ENCODE peak calls at places on chromosomes 16 and 17, in four cellular contexts. I is HepG2, C is heart left ventricle, B is cardiac muscle cell. W is an unnamed sample. For H3K4me1, the result is how much of the 10 kb centered on the place peaks cover.

GRCh38 chr17:82424001-82424862 is 5.8 kb upstream of the OGFOD3 start:
- DNase-seq in I (peak), B (peak), C (no peak), W (peak)

GRCh38 chr17:15456972-15457722 is 10.3 kb downstream of the CDRT4 start:
- DNase-seq in C (peak), I (peak), B (no peak), W (peak)

GRCh38 chr16:228151-228855 is 946 bp downstream of the LUC7L start:
- DNase-seq in C (no peak), B (peak), I (peak), W (no peak)

GRCh38 chr16:1037023-1037933 is 35.3 kb upstream of the SSTR5 start:
- DNase-seq in C (no peak), I (no peak), B (no peak), W (peak)

GRCh38 chr17:50144845-50145531 is 5.5 kb downstream of the PPP1R9B start:
- DNase-seq in C (no peak), I (no peak), B (no peak), W (peak)

GRCh38 chr17:21177854-21178600 is 35.9 kb downstream of the TMEM11 start:
- DNase-seq in B (no peak), C (peak), I (no peak), W (no peak)

GRCh38 chr17:42281571-42282096 is 5.4 kb upstream of the STAT5B start:
- DNase-seq in C (no peak), I (no peak), B (no peak), W (no peak)

GRCh38 chr17:78325076-78325712 is 34.7 kb downstream of the SOCS3 start:
- DNase-seq in B (no peak), C (peak), I (no peak), W (peak)

GRCh38 chr17:57941384-57942370 is 13.5 kb downstream of the CUEDC1 start:
- DNase-seq in I (no peak), B (no peak), C (no peak), W (no peak)

GRCh38 chr17:30954046-30954805 is 16.6 kb upstream of the RNF135 start:
- DNase-seq in I (no peak), B (no peak), C (no peak), W (peak)

GRCh38 chr16:72042157-72042660 is 12.1 kb upstream of the HP start:
- DNase-seq in B (peak), C (no peak), I (peak), W (no peak)

GRCh38 chr16:24668481-24669001 is 60.9 kb upstream of the TNRC6A start:
- DNase-seq in I (no peak), B (no peak), C (no peak), W (peak)

GRCh38 chr17:29766796-29767327 is 144.2 kb upstream of the CORO6 start:
- DNase-seq in B (no peak), C (no peak), I (no peak), W (no peak)

GRCh38 chr16:56041556-56042140 is 149.6 kb upstream of the GNAO1 start:
- DNase-seq in I (peak), B (peak), C (peak), W (peak)

GRCh38 chr16:65376601-65377000 is 254.7 kb upstream of the CDH11 start:
- DNase-seq in B (no peak), I (no peak), C (no peak), W (no peak)

GRCh38 chr16:11211977-11212818 is 43.8 kb downstream of the SOCS1 start:
- DNase-seq in B (no peak), C (no peak), I (no peak), W (no peak)

GRCh38 chr16:17454331-17454730 is 16.4 kb downstream of the XYLT1 start:
- DNase-seq in B (no peak), C (no peak), I (no peak), W (no peak)

GRCh38 chr16:78553268-78554044 is 454.0 kb downstream of the WWOX start:
- DNase-seq in I (no peak), B (no peak), C (no peak), W (no peak)

GRCh38 chr17:41695134-41695661 is 6.5 kb downstream of the EIF1 start:
- DNase-seq in B (no peak), C (no peak), I (no peak), W (no peak)

GRCh38 chr17:539048-539447 is 175.6 kb downstream of the VPS53 start:
- DNase-seq in C (no peak), I (no peak), B (no peak), W (no peak)

GRCh38 chr17:46949291-46950174 is 26.6 kb downstream of the GOSR2 start:
- DNase-seq in C (no peak), I (no peak), B (no peak), W (no peak)

DNA sequence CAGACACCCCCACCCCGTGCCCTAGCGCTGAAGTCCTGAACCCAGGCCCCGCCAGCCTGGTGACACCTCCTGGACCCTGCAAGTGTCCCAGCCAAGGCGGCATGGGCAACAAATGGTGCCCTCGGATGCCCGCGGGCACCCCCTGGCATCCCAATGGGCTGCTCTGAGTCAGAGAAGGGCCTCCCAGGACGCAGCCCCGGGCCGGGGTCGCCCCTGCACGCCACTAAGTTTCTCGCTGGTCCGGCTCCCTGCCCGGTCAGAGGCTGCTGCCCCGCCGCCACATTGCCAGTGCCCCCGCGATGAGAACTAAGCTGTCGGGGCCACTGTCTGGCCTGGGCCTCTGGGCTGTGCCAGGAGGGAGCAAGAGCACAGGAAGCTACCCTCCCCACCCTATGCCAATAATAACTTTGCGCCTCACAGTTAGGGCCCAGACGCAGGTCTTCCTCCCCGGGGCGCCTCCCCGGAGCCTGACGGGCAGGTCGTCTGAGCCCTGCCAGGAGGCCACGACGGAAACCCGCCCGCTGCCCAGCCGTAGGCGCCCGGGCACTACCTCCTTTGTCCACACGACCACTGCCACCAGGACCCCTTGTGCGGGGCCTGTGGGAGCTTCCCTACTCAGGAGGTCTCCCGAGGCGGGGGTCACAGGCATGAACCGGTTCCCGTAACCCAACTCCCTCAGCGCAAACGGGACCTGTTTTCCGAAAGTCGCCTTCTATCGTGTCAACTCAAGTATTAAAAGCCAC is 1.4 kb downstream of the ZFPM1 start:
- DNase-seq in B (peak), C (no peak), I (no peak), W (no peak)
- H3K4me1 ChIP-seq in B (under half), C (under half), I (under half), W (under half)

GRCh38 chr17:27485711-27486495 is 29.7 kb downstream of the KSR1 start:
- DNase-seq in C (no peak), I (no peak), B (no peak), W (no peak)
- H3K4me1 ChIP-seq in C (under half), I (under half), B (under half), W (under half)

DNA sequence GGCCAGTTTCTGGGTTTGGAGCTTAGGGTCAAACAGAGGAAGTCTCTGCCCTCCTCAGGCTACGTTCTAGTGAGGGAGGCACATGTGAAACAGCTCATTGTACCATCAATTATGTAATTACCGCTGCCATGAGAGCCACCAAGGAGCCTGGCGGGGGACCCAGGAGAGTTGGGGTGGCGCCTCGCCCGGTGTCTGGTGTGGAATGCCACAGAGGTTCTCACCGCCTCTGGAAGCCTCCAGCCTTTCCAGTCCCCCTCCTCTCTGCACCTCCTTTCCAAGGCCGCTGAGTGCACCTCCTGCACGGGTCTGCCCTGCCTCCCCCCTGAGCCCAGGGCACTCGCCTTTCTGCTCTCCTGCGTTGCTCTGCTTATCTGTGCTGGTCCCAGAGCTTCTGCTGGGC is 51.4 kb downstream of the SREBF1 start:
- DNase-seq in B (no peak), I (no peak), C (no peak), W (no peak)
- H3K4me1 ChIP-seq in B (under half), I (half or more), C (half or more), W (under half)

GRCh38 chr17:17751489-17751995 is 70.3 kb downstream of the RAI1 start:
- DNase-seq in I (no peak), C (no peak), B (no peak), W (no peak)
- H3K4me1 ChIP-seq in I (under half), C (under half), B (under half), W (under half)